ENCODE peak calls at places on chromosomes 5 and 9, in seven cellular contexts. C, Y, P, R, Z, O and I are unnamed samples.

GRCh38 chr5:101102506-101102905 is 199.4 kb upstream of the ST8SIA4 start:
- DNase-seq in Z (no peak), C (no peak), R (no peak), O (peak; percentile 21), Y (no peak), P (no peak), I (no peak)

GRCh38 chr5:116492016-116492623 is 82.5 kb downstream of the SEMA6A start:
- DNase-seq in P (no peak), Y (no peak), Z (no peak), O (no peak), R (peak; percentile 66), C (no peak), I (no peak)

GRCh38 chr5:171261361-171261760 is 47.7 kb upstream of the TLX3 start:
- DNase-seq in R (no peak), Z (no peak), O (no peak), C (no peak), Y (no peak), P (no peak), I (no peak)

GRCh38 chr5:67773439-67773988 is 442.0 kb upstream of the PIK3R1 start:
- DNase-seq in Z (no peak), R (no peak), Y (no peak), O (no peak), C (no peak), P (peak; percentile 18), I (no peak)

GRCh38 chr9:76198336-76198735 is 195.9 kb downstream of the RFK start:
- DNase-seq in C (no peak), Y (no peak), R (no peak), Z (no peak), O (no peak), P (no peak), I (no peak)

GRCh38 chr5:72036951-72037350 is 70.3 kb upstream of the MAP1B start:
- DNase-seq in Z (no peak), Y (no peak), P (no peak), C (no peak), R (no peak), O (no peak), I (no peak)

GRCh38 chr5:56337715-56338319 is 104.7 kb upstream of the ANKRD55 start:
- DNase-seq in Y (no peak), Z (no peak), R (no peak), C (no peak), P (no peak), O (no peak), I (no peak)

GRCh38 chr9:134692573-134692860 is 50.9 kb downstream of the COL5A1 start:
- DNase-seq in Z (no peak), C (no peak), O (no peak), P (no peak), R (no peak), Y (no peak), I (no peak)

GRCh38 chr9:133967024-133967741 is 24.9 kb downstream of the VAV2 start:
- DNase-seq in O (no peak), P (no peak), Z (no peak), C (no peak), R (no peak), Y (no peak), I (no peak)

GRCh38 chr5:75568202-75568601 is 43.1 kb upstream of the ANKDD1B start:
- DNase-seq in Y (no peak), C (no peak), P (no peak), Z (no peak), R (no peak), O (no peak), I (no peak)

GRCh38 chr9:88583901-88584596 is 49.1 kb downstream of the NXNL2 start:
- DNase-seq in R (peak; percentile 70), C (no peak), P (no peak), Z (no peak), O (no peak), Y (no peak), I (no peak)

GRCh38 chr9:38096238-38096805 is 27.3 kb upstream of the SHB start:
- DNase-seq in Y (no peak), O (no peak), P (no peak), R (no peak), Z (no peak), C (no peak), I (peak; percentile 70)

GRCh38 chr9:79682076-79682736 is 110.4 kb downstream of the TLE4 start:
- DNase-seq in Y (no peak), P (no peak), Z (no peak), C (no peak), O (no peak), R (no peak), I (no peak)

GRCh38 chr5:175609504-175609903 is 48.4 kb upstream of the HRH2 start:
- DNase-seq in C (no peak), Z (no peak), O (no peak), R (no peak), P (no peak), Y (no peak), I (no peak)

GRCh38 chr9:19184144-19184917 is 46.2 kb upstream of the DENND4C start:
- DNase-seq in Z (no peak), O (peak; percentile 74), C (peak; percentile 88), R (peak; percentile 48), Y (no peak), P (peak; percentile 50), I (peak; percentile 75)

GRCh38 chr5:13659391-13659790 is 285.1 kb downstream of the DNAH5 start:
- DNase-seq in Z (no peak), R (peak; percentile 16), P (no peak), Y (no peak), O (no peak), C (no peak), I (no peak)

DNA sequence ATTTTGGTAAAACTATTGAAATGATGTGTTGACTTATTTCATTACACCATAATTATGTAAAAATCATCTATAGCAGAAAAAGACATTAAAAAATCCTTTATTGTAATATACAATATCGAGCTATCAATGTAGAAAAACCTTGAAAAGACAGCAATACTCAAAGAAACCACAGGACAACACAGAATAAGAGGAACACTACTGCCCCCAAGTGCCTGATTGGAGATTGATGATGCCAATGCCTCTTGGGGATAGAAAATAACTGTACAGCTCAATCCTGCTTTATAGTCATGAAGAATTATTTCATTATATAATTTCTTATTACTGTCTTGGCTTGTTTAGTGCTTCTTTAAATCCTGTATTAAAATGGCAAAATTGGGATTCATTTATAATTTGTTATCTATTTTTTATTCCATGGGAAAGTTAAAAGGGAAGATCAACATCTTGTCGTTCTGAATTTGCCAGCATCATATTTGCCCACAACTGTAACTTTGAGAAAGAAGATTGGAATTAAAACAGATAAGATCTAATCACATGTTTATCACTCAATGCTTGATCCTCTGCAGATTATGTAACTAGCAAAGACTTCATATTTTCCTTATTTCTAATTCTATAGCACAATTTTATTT is 337.5 kb downstream of the CDH9 start:
- DNase-seq in C (no peak), P (no peak), Y (peak; percentile 61), O (peak; percentile 47), R (no peak), Z (peak; percentile 52), I (no peak)
- TF ChIP-seq CTCF in C (no peak), P (no peak), Y (peak; percentile 66), O (peak; percentile 50), R (no peak), Z (no peak), I (no peak)

DNA sequence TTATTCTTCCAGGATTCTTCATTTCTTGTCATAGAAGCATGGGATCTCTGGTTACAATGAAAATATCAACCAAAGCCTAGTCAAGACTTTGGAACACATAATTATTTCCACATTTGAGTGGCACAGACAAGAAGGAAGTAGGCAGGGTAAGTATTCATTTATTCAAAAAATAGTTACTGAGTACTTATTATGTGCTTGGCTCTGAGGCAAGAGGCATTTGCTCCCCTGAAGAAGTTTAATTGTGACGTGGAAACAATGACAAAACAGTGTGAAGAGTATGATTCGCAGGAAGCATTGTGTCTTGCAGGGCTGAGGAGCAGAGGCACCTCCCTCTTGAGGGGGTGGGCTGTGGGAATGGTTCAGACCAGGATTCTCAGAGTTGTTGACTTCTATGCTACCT is 45.0 kb upstream of the TNFSF15 start:
- DNase-seq in Z (no peak), R (no peak), C (no peak), P (no peak), Y (no peak), O (no peak), I (no peak)
- H3K27ac ChIP-seq in Z (no peak overlapping the region), R (no peak overlapping the region), C (no peak overlapping the region), P (no peak overlapping the region), Y (no peak overlapping the region), O (no peak overlapping the region), I (no peak overlapping the region)

DNA sequence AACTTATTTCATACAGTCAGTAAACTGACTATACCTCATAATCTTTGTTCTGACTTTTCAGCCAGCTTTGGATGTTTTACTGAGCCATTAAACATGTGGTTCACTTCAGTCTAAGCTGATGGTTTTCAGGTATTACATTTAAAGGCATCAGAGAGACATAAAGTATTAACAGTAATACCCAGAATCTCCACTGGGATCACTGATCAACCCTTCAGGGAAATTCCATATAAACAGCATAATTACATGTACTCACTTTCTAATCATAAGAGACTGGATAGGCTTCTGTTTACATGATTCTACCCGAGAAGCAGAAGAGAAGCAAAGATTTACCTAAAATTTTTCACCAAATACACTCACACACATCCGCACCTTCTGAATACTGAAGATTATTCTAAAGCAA is 186.7 kb upstream of the FREM1 start:
- DNase-seq in Z (no peak), R (no peak), O (no peak), C (no peak), P (no peak), Y (no peak), I (no peak)
- TF ChIP-seq CTCF in Z (no peak), R (no peak), O (no peak), C (no peak), P (no peak), Y (no peak), I (no peak)

GRCh38 chr5:142602720-142603245 is 83.1 kb downstream of the FGF1 start:
- DNase-seq in C (no peak), P (no peak), O (no peak), Z (no peak), Y (no peak), R (no peak), I (no peak)

GRCh38 chr5:142598338-142598700 is 87.6 kb downstream of the FGF1 start:
- DNase-seq in C (no peak), R (no peak), Z (no peak), P (no peak), O (no peak), Y (no peak), I (no peak)

GRCh38 chr5:142600092-142600491 is 85.8 kb downstream of the FGF1 start:
- DNase-seq in Z (no peak), C (no peak), R (no peak), P (no peak), O (no peak), Y (no peak), I (no peak)

GRCh38 chr5:142601432-142601831 is 84.5 kb downstream of the FGF1 start:
- DNase-seq in Y (no peak), R (no peak), P (no peak), C (no peak), Z (peak; percentile 55), O (no peak), I (no peak)

DNA sequence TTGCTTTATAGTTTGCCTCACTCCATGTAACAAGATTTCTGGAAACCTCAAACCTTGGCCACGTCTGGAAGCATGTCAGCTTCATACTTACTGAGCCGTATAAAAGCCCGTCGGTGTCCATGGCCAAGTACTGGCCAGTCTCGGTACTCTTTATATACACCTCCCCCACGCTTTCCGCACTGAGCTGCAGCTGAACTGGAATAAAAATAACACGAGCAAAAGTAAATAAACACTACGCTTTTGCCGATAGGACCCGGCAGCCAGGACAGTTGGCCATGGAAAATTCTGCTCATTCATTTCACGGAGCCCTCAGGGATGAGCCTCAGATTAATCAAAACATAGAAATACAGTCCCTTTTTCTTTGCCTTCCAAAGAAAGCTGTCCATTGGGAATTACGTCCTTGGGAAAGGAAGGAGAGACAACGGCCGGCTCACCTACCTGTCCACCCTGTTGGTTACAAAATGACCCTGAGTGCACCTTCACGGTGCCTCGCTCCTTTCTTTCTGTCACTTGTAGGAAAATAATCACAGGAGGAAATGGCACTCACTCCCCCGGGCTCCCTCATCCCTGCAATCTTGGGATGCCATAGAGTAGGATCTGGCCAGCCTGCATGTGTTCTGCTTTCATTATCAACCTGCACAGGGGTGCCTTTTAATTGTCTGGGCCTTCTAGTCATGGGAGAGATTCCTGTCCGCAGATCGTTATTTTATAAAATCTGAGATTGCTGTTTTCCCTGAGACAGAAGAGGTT is 85.1 kb downstream of the FGF1 start:
- DNase-seq in Z (no peak), P (peak; percentile 35), C (peak; percentile 86), Y (no peak), R (peak; percentile 69), O (no peak), I (peak; percentile 16)
- H3K27ac ChIP-seq in Z (no peak overlapping the region), P (peak overlapping the region; percentile 9), C (peak overlapping the region; percentile 64), Y (no peak overlapping the region), R (peak overlapping the region; percentile 72), O (peak overlapping the region; percentile 74), I (peak overlapping the region; percentile 47)